ENCODE peak calls at places on chromosomes 1 and 21, in four cellular contexts. Q is NT2/D1; F is AG10803; H is stimulated activated CD8-positive, alpha-beta memory T cell treated with anti-CD3 and anti-CD28 coated beads, Interleukin-2, amount 100 ng/mL, for 48 hours. R is an unnamed sample.

GRCh38 chr1:66282343-66282852 is 251.6 kb upstream of the SGIP1 start:
- DNase-seq in Q (no peak), F (peak), H (peak), R (no peak)

GRCh38 chr1:82540006-82540405 is 739.3 kb downstream of the ADGRL2 start:
- DNase-seq in Q (no peak), F (no peak), H (no peak), R (no peak)

GRCh38 chr1:157302199-157302497 is 164.0 kb upstream of the ETV3 start:
- DNase-seq in Q (no peak), F (no peak), H (no peak), R (no peak)

GRCh38 chr1:59879556-59879955 is 47.0 kb downstream of the CYP2J2 start:
- DNase-seq in Q (peak), F (peak), H (peak), R (no peak)

GRCh38 chr1:9279172-9279840 is 13.4 kb upstream of the SPSB1 start:
- DNase-seq in Q (no peak), F (no peak), H (no peak), R (no peak)

GRCh38 chr1:244256086-244256485 is 195.6 kb downstream of the ADSS2 start:
- DNase-seq in Q (no peak), F (no peak), H (no peak), R (no peak)

GRCh38 chr1:1347663-1348419 is 1.4 kb downstream of the DVL1 start:
- DNase-seq in Q (no peak), F (no peak), H (no peak), R (no peak)

GRCh38 chr1:2446861-2447260 is 29.2 kb upstream of the PLCH2 start:
- DNase-seq in Q (no peak), F (no peak), H (no peak), R (no peak)

GRCh38 chr1:235069577-235070563 is 58.8 kb downstream of the TOMM20 start:
- DNase-seq in Q (no peak), F (peak), H (no peak), R (no peak)

GRCh38 chr1:18290740-18291412 is 183.3 kb downstream of the IGSF21 start:
- DNase-seq in Q (no peak), F (no peak), H (no peak), R (no peak)

GRCh38 chr1:244970236-244970652 is 105.9 kb upstream of the HNRNPU start:
- DNase-seq in Q (peak), F (peak), H (peak), R (no peak)

GRCh38 chr1:93502561-93502960 is 54.6 kb downstream of the FNBP1L start:
- DNase-seq in Q (no peak), F (no peak), H (no peak), R (no peak)

GRCh38 chr1:107132195-107132594 is 8.6 kb upstream of the NTNG1 start:
- DNase-seq in Q (no peak), F (no peak), H (no peak), R (no peak)

GRCh38 chr21:42171091-42172053 is 47.6 kb upstream of the ABCG1 start:
- DNase-seq in Q (no peak), F (no peak), H (no peak), R (no peak)

GRCh38 chr21:26060335-26061115 is 110.0 kb downstream of the APP start:
- DNase-seq in Q (no peak), F (no peak), H (no peak), R (no peak)

R was measured in GM12891.